ENCODE peak calls at places on chromosomes 16 and 17, in seven cellular contexts. K is IMR-90, Y is mesenchymal stem cell, Q is mesendoderm, D is H9, N is neuronal stem cell, L is H1. O is an unnamed sample.
A peak's percentile ranks its signal among the peaks of the same experiment; 100 is the strongest.

GRCh38 chr16:89600956-89601355 is 12.5 kb upstream of the DPEP1 start:
- DNase-seq in N (no peak), D (no peak), L (no peak), Q (no peak), Y (peak; percentile 54), K (no peak), O (peak; percentile 19)

GRCh38 chr16:5045499-5046115 is 11.9 kb upstream of the NAGPA start:
- DNase-seq in Y (no peak), K (no peak), Q (no peak), N (no peak), L (no peak), D (no peak), O (no peak)

GRCh38 chr16:23030001-23030400 is 119.3 kb downstream of the USP31 start:
- DNase-seq in L (no peak), K (no peak), Q (no peak), Y (no peak), D (no peak), N (no peak), O (no peak)

GRCh38 chr17:33977729-33978514 is 277.2 kb upstream of the CCL2 start:
- DNase-seq in N (no peak), Q (no peak), L (no peak), K (no peak), D (no peak), Y (no peak), O (no peak)

GRCh38 chr16:80466024-80466986 is 74.5 kb upstream of the DYNLRB2 start:
- DNase-seq in D (peak; percentile 86), K (peak; percentile 24), L (peak; percentile 63), Q (peak; percentile 71), Y (peak; percentile 36), N (peak; percentile 85), O (peak; percentile 15)

GRCh38 chr16:10878644-10879498 is 1.9 kb downstream of the CIITA start:
- DNase-seq in D (peak; percentile 37), N (no peak), Q (no peak), K (peak; percentile 19), Y (peak; percentile 25), L (no peak), O (no peak)

GRCh38 chr17:235831-236640 is 54.6 kb upstream of the DOC2B start:
- DNase-seq in K (no peak), Q (no peak), D (no peak), L (no peak), N (no peak), Y (no peak), O (no peak)

GRCh38 chr17:30332057-30332542 is 1.8 kb downstream of the TMIGD1 start:
- DNase-seq in Q (no peak), Y (peak; percentile 84), D (no peak), K (peak; percentile 92), L (no peak), N (no peak), O (no peak)

GRCh38 chr16:50598256-50598894 is 50.2 kb downstream of the NKD1 start:
- DNase-seq in N (no peak), D (no peak), Q (no peak), K (no peak), L (no peak), Y (no peak), O (no peak)

GRCh38 chr16:50547340-50547865 is 793 bp upstream of the NKD1 start:
- DNase-seq in N (peak; percentile 41), D (peak; percentile 61), K (no peak), L (no peak), Q (peak; percentile 89), Y (no peak), O (peak; percentile 46)

GRCh38 chr17:39699818-39700147 is at the start of gene ERBB2:
- DNase-seq in N (no peak), D (peak; percentile 88), Y (peak; percentile 75), K (peak; percentile 73), L (no peak), Q (peak; percentile 90), O (peak; percentile 69)

GRCh38 chr16:28217326-28217725 is 5.6 kb upstream of the XPO6 start:
- DNase-seq in Q (no peak), L (no peak), K (no peak), D (no peak), N (no peak), Y (no peak), O (no peak)

GRCh38 chr16:28219283-28219682 is 7.5 kb upstream of the XPO6 start:
- DNase-seq in K (peak; percentile 61), N (no peak), Y (no peak), D (no peak), Q (peak; percentile 68), L (no peak), O (no peak)

GRCh38 chr16:28213396-28213795 is 1.6 kb upstream of the XPO6 start:
- DNase-seq in Y (no peak), L (no peak), N (no peak), Q (no peak), D (no peak), K (no peak), O (no peak)

GRCh38 chr16:28212532-28212873 is 738 bp upstream of the XPO6 start:
- DNase-seq in N (no peak), K (peak; percentile 26), L (no peak), D (peak; percentile 53), Y (peak; percentile 48), Q (peak; percentile 72), O (peak; percentile 76)

GRCh38 chr16:28218109-28218508 is 6.3 kb upstream of the XPO6 start:
- DNase-seq in N (no peak), L (no peak), Q (peak; percentile 84), Y (peak; percentile 56), K (peak; percentile 52), D (peak; percentile 69), O (peak; percentile 70)
- H2BK5ac ChIP-seq in N (no peak overlapping the region), L (no peak overlapping the region), Q (no peak overlapping the region), Y (no peak overlapping the region), K (no peak overlapping the region), D (no peak overlapping the region), O (no peak overlapping the region)

GRCh38 chr16:56421976-56422669 is 3.2 kb downstream of the AMFR start:
- DNase-seq in Y (no peak), D (no peak), L (no peak), Q (no peak), K (no peak), N (no peak), O (no peak)
- H2BK5ac ChIP-seq in Y (no peak overlapping the region), D (no peak overlapping the region), L (no peak overlapping the region), Q (no peak overlapping the region), K (no peak overlapping the region), N (no peak overlapping the region), O (no peak overlapping the region)

GRCh38 chr17:54979657-54980056 is 11.1 kb downstream of the STXBP4 start:
- DNase-seq in Q (no peak), D (no peak), N (no peak), L (no peak), K (no peak), Y (no peak), O (no peak)

GRCh38 chr17:54982399-54982798 is 13.8 kb downstream of the STXBP4 start:
- DNase-seq in D (no peak), K (peak; percentile 66), Y (peak; percentile 36), N (no peak), Q (no peak), L (no peak), O (no peak)

GRCh38 chr17:54983260-54983659 is 14.7 kb downstream of the STXBP4 start:
- DNase-seq in N (no peak), K (no peak), Q (no peak), D (no peak), L (no peak), Y (no peak), O (no peak)

GRCh38 chr17:54977744-54978143 is 9.2 kb downstream of the STXBP4 start:
- DNase-seq in K (no peak), Q (no peak), Y (no peak), D (no peak), N (no peak), L (no peak), O (no peak)

DNA sequence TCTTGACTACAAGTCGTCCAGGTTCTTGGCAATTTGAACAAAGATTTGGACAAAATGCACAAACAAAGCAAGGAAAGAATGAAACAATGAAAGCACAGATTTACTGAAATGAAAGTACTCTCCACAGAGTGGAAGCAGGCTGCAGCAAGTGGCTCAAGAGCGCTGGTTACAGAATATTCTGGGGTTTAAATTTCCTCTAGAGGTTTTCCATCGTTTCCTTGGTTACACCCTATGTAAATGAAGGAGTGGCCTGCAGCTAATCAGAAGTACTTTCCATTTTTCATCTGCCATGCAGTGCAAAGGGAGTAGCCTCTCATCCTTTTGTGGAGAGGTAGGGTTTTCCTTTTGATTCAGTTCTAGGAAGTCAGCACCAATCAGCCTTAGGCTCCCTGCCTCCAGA is 11.8 kb downstream of the STXBP4 start:
- DNase-seq in K (no peak), Y (no peak), N (no peak), Q (no peak), D (no peak), L (no peak), O (no peak)
- H2BK5ac ChIP-seq in K (no peak overlapping the region), Y (no peak overlapping the region), N (no peak overlapping the region), Q (no peak overlapping the region), D (no peak overlapping the region), L (no peak overlapping the region), O (no peak overlapping the region)

GRCh38 chr17:73010414-73010813 is 82.1 kb downstream of the SLC39A11 start:
- DNase-seq in N (no peak), L (no peak), D (no peak), Y (no peak), Q (no peak), K (no peak), O (no peak)
- H2BK5ac ChIP-seq in N (no peak overlapping the region), L (no peak overlapping the region), D (no peak overlapping the region), Y (no peak overlapping the region), Q (no peak overlapping the region), K (no peak overlapping the region), O (no peak overlapping the region)

O was measured in trophoblast cell.